ENCODE peak calls at places on chromosome 3, in ten cellular contexts. K is stomach; M is kidney epithelial cell; D is CD8-positive, alpha-beta T cell; X is cardiac muscle cell; H is NB4; V is GM23338; S is BJ; T is cardiac fibroblast; R is fibroblast of lung. N is an unnamed sample.

GRCh38 chr3:52346623-52347530 is 30.8 kb downstream of the DNAH1 start:
- DNase-seq in K (no peak), M (no peak), D (no peak), X (peak), H (no peak), V (no peak), S (peak), T (peak), R (peak), N (peak)

GRCh38 chr3:189898559-189899153 is 222.0 kb downstream of the P3H2 start:
- DNase-seq in K (no peak), M (no peak), D (no peak), X (peak), H (peak), V (no peak), S (no peak), T (peak), R (no peak), N (no peak)

GRCh38 chr3:136343873-136344281 is 93.7 kb downstream of the PCCB start:
- DNase-seq in K (peak), M (peak), D (no peak), X (peak), H (no peak), V (no peak), S (peak), T (peak), R (peak), N (peak)

GRCh38 chr3:104646196-104646595 is 720.5 kb upstream of the ALCAM start:
- DNase-seq in K (no peak), M (no peak), D (no peak), X (peak), H (no peak), V (no peak), S (no peak), T (no peak), R (no peak), N (no peak)

GRCh38 chr3:94862703-94863102 is 799.8 kb downstream of the NSUN3 start:
- DNase-seq in K (no peak), M (no peak), D (no peak), X (peak), H (peak), V (peak), S (no peak), T (peak), R (peak), N (peak)

GRCh38 chr3:73115806-73116205 is 54.3 kb downstream of the EBLN2 start:
- DNase-seq in K (no peak), M (no peak), D (no peak), X (no peak), H (no peak), V (no peak), S (no peak), T (no peak), R (no peak), N (no peak)

GRCh38 chr3:194134231-194134756 is 1.7 kb upstream of the HES1 start:
- DNase-seq in K (peak), M (no peak), D (no peak), X (peak), H (peak), V (no peak), S (no peak), T (no peak), R (peak), N (no peak)

GRCh38 chr3:101950985-101951733 is 101.8 kb downstream of the NFKBIZ start:
- DNase-seq in K (no peak), M (no peak), D (no peak), X (peak), H (no peak), V (no peak), S (no peak), T (peak), R (peak), N (no peak)

GRCh38 chr3:4712109-4712508 is 219.0 kb downstream of the ITPR1 start:
- DNase-seq in K (no peak), M (peak), D (no peak), X (peak), H (peak), V (peak), S (no peak), T (peak), R (peak), N (peak)

GRCh38 chr3:100209948-100210776 is 50.6 kb upstream of the TBC1D23 start:
- DNase-seq in K (no peak), M (no peak), D (no peak), X (no peak), H (no peak), V (no peak), S (no peak), T (peak), R (no peak), N (peak)

GRCh38 chr3:175346573-175347356 is 487.6 kb downstream of the NAALADL2 start:
- DNase-seq in K (peak), M (peak), D (no peak), X (peak), H (no peak), V (no peak), S (peak), T (peak), R (peak), N (peak)

GRCh38 chr3:44981220-44981619 is 5.2 kb downstream of the EXOSC7 start:
- DNase-seq in K (no peak), M (no peak), D (no peak), X (peak), H (no peak), V (no peak), S (no peak), T (peak), R (peak), N (no peak)

DNA sequence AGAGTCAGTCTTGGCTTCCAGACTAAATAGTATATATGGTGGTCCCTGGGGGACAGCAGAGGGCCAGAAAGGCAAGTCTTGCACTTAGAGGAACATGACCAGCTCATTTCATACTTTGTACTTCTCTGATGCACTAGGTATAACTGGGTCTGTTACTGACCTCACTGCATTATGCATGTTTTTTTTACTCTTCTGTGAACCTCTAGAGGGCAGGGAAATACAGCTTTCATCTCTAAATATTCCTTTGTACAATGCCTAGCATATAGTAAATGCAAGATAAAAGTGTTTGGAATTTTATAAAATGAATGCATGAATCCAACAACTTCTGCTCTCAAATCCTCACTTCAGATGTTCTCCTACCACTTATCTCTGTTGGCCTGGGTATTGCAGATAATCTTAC is 23.4 kb upstream of the ARL14 start:
- DNase-seq in K (no peak), M (no peak), D (no peak), X (no peak), H (no peak), V (no peak), S (no peak), T (no peak), R (no peak), N (no peak)
- TF ChIP-seq CTCF in K (no peak), M (no peak), D (no peak), X (no peak), H (no peak), V (no peak), S (no peak), T (no peak), R (no peak), N (no peak)

GRCh38 chr3:119296723-119297122 is 2.5 kb downstream of the ARHGAP31 start:
- DNase-seq in K (no peak), M (no peak), D (no peak), X (no peak), H (no peak), V (no peak), S (no peak), T (no peak), R (no peak), N (no peak)

GRCh38 chr3:119294889-119295769 is 946 bp downstream of the ARHGAP31 start:
- DNase-seq in K (no peak), M (no peak), D (no peak), X (peak), H (peak), V (peak), S (no peak), T (peak), R (peak), N (peak)

GRCh38 chr3:119298565-119298941 is 4.4 kb downstream of the ARHGAP31 start:
- DNase-seq in K (no peak), M (no peak), D (no peak), X (no peak), H (no peak), V (no peak), S (no peak), T (no peak), R (no peak), N (no peak)

GRCh38 chr3:119295816-119296484 is 1.8 kb downstream of the ARHGAP31 start:
- DNase-seq in K (no peak), M (no peak), D (no peak), X (no peak), H (no peak), V (no peak), S (no peak), T (peak), R (peak), N (peak)

GRCh38 chr3:119297169-119297568 is 3.0 kb downstream of the ARHGAP31 start:
- DNase-seq in K (no peak), M (no peak), D (no peak), X (peak), H (no peak), V (no peak), S (no peak), T (peak), R (peak), N (peak)
- H3K4me3 ChIP-seq in K (peak), M (no peak), D (no peak), X (peak), H (no peak), V (no peak), S (no peak), T (no peak), R (no peak), N (no peak)

DNA sequence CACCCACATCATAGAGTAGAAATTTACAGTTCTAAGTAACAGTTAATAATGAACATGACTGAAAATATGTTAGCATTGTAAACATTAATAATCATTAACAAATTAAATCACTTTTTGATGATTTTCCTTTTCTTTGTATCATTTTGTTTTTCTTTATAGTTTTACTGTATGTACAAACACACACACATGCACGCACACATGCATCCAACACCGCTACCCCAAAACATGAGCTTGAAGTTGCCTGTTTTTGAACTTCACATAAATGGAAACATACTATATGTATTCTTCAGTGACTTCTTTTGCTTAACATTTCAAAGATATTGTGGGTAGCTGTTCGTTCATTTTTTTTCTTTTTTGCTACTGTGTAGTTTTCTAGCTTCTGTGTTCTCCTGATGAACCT is 123.9 kb downstream of the FNDC3B start:
- DNase-seq in K (no peak), M (no peak), D (no peak), X (no peak), H (no peak), V (no peak), S (no peak), T (no peak), R (no peak), N (no peak)
- TF ChIP-seq CTCF in K (no peak), M (no peak), D (no peak), X (no peak), H (no peak), V (no peak), S (no peak), T (no peak), R (no peak), N (no peak)

GRCh38 chr3:54324069-54324468 is 201.7 kb downstream of the CACNA2D3 start:
- DNase-seq in K (no peak), M (no peak), D (no peak), X (no peak), H (no peak), V (no peak), S (no peak), T (no peak), R (no peak), N (no peak)
- H3K4me3 ChIP-seq in K (no peak), M (no peak), D (no peak), X (no peak), H (no peak), V (no peak), S (no peak), T (no peak), R (no peak), N (no peak)

GRCh38 chr3:121852256-121852655 is 17.2 kb downstream of the EAF2 start:
- DNase-seq in K (no peak), M (no peak), D (no peak), X (no peak), H (no peak), V (no peak), S (no peak), T (no peak), R (no peak), N (no peak)

DNA sequence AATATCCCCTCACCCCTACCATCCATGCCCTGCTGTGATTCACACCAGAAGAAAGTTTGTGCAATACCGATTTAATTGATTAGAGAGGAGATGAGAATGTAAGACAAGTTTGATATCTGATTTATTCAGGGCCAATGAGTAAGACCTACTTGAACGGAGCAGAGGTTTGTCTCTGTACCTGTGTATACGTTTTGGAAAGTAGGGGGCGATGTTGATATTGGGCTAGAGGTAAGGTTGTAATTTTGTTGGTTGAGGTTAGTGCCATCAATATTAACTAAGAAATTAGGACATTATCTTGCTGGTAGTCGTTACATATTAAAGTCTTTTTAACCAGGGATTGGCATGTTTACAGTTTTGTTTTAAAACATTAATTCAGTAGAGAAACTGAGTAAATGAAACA is 20.5 kb downstream of the EAF2 start:
- DNase-seq in K (no peak), M (no peak), D (no peak), X (peak), H (peak), V (peak), S (no peak), T (peak), R (no peak), N (no peak)
- TF ChIP-seq CTCF in K (no peak), M (peak), D (no peak), X (peak), H (peak), V (peak), S (peak), T (peak), R (peak), N (peak)